ENCODE peak calls at places on chromosomes 2 and 18, in six cellular contexts. P, X, Z, G, F and K are unnamed samples. For H3K36me3, the result is how much of the 10 kb centered on the place peaks cover.

GRCh38 chr2:234951386-234952269 is at the start of gene SH3BP4:
- DNase-seq in P (peak), X (peak), Z (peak), G (no peak), F (peak), K (peak)

GRCh38 chr2:229032596-229033234 is 238.4 kb downstream of the PID1 start:
- DNase-seq in P (no peak), X (no peak), Z (no peak), G (no peak), F (no peak), K (no peak)

GRCh38 chr2:86396304-86396785 is 44.8 kb upstream of the KDM3A start:
- DNase-seq in P (peak), X (peak), Z (no peak), G (peak), F (no peak), K (peak)

GRCh38 chr2:229775614-229776313 is 61.4 kb upstream of the DNER start:
- DNase-seq in P (peak), X (no peak), Z (no peak), G (peak), F (no peak), K (no peak)

GRCh38 chr2:95391641-95392310 is 10.7 kb upstream of the FAHD2A start:
- DNase-seq in P (no peak), X (no peak), Z (no peak), G (no peak), F (no peak), K (peak)

GRCh38 chr2:28870146-28870891 is at the start of gene TRMT61B:
- DNase-seq in P (peak), X (peak), Z (peak), G (peak), F (peak), K (peak)

GRCh38 chr18:527136-527535 is 26.6 kb upstream of the COLEC12 start:
- DNase-seq in P (peak), X (no peak), Z (no peak), G (no peak), F (no peak), K (no peak)

GRCh38 chr2:99404039-99404799 is 67.0 kb downstream of the EIF5B start:
- DNase-seq in P (no peak), X (peak), Z (peak), G (no peak), F (no peak), K (peak)

GRCh38 chr2:122737429-122738077 is 982.1 kb downstream of the TSN start:
- DNase-seq in P (peak), X (peak), Z (no peak), G (no peak), F (no peak), K (no peak)

GRCh38 chr2:120394764-120395163 is 48.8 kb downstream of the INHBB start:
- DNase-seq in P (no peak), X (no peak), Z (no peak), G (no peak), F (no peak), K (no peak)

GRCh38 chr18:63992751-63993150 is 22.9 kb downstream of the SERPINB8 start:
- DNase-seq in P (no peak), X (no peak), Z (no peak), G (no peak), F (no peak), K (no peak)

GRCh38 chr2:16869711-16870110 is 204.1 kb upstream of the CYRIA start:
- DNase-seq in P (no peak), X (no peak), Z (no peak), G (no peak), F (no peak), K (no peak)

GRCh38 chr2:241795021-241795999 is 13.7 kb upstream of the NEU4 start:
- DNase-seq in P (no peak), X (no peak), Z (no peak), G (no peak), F (no peak), K (peak)

GRCh38 chr2:19104503-19104902 is 253.9 kb downstream of the OSR1 start:
- DNase-seq in P (no peak), X (peak), Z (peak), G (no peak), F (no peak), K (peak)

GRCh38 chr2:14220101-14220500 is 412.4 kb upstream of the LRATD1 start:
- DNase-seq in P (peak), X (peak), Z (no peak), G (no peak), F (no peak), K (no peak)

DNA sequence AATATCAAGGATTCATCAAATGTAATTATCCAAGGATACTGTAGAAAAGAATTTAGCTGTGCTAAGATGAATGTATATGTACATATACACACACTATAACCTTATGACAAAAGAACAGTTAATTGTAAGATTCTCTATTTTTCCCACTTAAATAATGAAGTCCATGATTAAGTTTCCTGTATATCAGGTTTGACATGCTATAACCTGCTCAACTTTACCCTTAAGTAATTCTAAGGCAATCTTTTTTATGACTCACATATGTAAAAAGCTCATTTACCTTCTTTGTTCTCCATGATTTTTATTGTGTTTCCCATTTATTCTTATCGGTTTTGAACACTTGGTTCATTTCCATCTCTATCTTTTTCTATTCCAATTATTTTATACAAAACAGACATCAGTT is 1213.1 kb upstream of the SLC39A10 start:
- DNase-seq in P (no peak), X (no peak), Z (no peak), G (no peak), F (no peak), K (no peak)
- H3K27ac ChIP-seq in P (no peak), X (no peak), Z (no peak), G (no peak), F (no peak), K (no peak)

DNA sequence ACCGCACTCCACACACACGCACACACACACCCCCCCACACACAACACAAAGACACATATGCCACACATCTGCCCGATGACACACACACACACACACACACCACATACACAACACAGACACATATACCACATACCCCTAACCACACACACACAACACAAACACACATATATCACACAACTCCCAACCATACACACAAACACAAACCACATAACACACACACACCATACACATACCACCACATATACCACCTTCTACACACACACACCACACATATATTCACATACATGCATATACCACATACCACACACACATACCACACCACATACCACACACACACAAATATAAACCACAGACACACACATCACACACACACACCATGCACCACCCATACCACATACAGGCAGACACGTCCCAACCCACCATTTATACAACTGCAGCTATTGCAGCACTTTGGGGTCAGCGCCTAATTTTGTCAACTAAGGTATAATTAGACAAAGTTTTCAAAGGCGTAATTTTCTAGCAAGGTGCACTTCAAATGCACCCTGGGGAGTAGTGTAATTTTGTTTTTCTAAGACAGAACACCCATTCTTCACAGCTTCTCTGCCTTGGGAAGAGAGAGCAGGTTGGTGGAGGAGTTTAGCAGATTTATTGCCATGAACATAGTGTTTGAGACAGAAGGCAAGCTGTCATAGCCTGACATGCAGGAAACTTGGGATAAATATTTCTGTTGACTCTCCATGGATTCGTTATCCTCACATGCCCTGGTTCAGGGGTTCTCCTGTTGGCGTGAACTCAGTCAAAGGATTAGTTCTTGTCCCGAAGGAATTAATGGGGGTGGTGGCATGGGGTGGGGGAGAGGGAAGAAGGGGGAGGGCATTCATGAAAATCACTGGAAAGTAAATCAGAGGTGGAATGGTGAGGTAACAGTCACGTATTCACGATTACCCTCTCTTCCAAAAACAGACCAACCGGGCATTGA is 416.1 kb downstream of the LPIN1 start:
- DNase-seq in P (no peak), X (no peak), Z (no peak), G (no peak), F (no peak), K (no peak)
- H3K36me3 ChIP-seq in P (under half), X (under half), Z (under half), G (under half), F (under half), K (under half)

DNA sequence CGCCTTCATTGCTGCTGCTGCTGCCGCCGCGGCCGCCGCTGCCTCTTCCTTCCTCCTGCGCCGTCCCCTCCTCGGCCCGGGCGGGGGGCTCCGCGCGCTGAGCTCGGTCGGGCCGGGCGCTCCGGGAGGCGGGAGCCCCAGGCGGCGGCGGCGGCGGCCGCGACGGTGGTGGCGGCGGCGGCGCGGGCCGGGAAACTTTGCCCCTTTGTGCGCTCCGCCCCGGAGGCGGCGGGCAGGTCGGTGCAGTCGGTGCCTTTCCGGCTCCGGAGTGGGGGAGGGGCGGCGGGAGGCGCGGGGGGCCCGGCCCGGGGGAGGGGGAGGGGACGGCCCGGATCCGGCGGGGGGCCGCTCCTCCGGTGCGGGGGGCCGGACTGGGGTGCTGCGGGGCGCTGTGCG is 210 bp downstream of the TET3 start:
- DNase-seq in P (no peak), X (peak), Z (peak), G (no peak), F (no peak), K (peak)
- H2AFZ ChIP-seq in P (no peak), X (no peak), Z (no peak), G (no peak), F (no peak), K (no peak)

GRCh38 chr2:137138263-137138662 is 372.9 kb downstream of the THSD7B start:
- DNase-seq in P (no peak), X (no peak), Z (no peak), G (no peak), F (no peak), K (no peak)

GRCh38 chr2:137133231-137133630 is 367.9 kb downstream of the THSD7B start:
- DNase-seq in P (no peak), X (no peak), Z (no peak), G (no peak), F (no peak), K (no peak)
- H3K27ac ChIP-seq in P (no peak), X (no peak), Z (no peak), G (no peak), F (no peak), K (no peak)

GRCh38 chr2:9593936-9594335 is 36.9 kb downstream of the YWHAQ start:
- DNase-seq in P (no peak), X (no peak), Z (no peak), G (no peak), F (no peak), K (no peak)

GRCh38 chr2:9594361-9595063 is 36.3 kb downstream of the YWHAQ start:
- DNase-seq in P (peak), X (peak), Z (peak), G (no peak), F (no peak), K (peak)

GRCh38 chr2:9596621-9597311 is 34.0 kb downstream of the YWHAQ start:
- DNase-seq in P (no peak), X (no peak), Z (no peak), G (no peak), F (no peak), K (no peak)

GRCh38 chr2:9592699-9593098 is 37.1 kb upstream of the ADAM17 start:
- DNase-seq in P (no peak), X (no peak), Z (no peak), G (no peak), F (no peak), K (no peak)

DNA sequence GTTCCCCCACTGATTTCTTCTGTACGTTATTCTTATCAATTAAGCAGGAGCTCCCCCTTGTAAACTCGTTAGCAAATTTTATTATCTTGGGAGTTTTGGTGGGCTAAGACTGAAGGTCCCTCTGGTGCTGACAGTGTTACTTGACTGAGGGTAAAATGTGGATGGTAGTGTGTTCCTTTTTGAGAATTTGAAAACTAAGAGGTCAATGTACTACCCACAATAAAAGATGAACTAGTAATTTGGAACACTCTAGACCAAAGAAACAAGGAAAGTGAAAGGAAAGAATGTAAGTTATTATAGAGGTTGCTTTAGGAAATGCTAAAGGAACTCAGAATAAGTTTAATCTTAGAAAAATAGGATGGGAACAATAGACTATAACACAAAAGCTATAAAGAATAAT is 35.1 kb downstream of the YWHAQ start:
- DNase-seq in P (no peak), X (no peak), Z (no peak), G (no peak), F (no peak), K (no peak)
- H3K36me3 ChIP-seq in P (under half), X (under half), Z (half or more), G (half or more), F (half or more), K (under half)